ENCODE peak calls at places on chromosomes 13 and 19, in ten cellular contexts. G is tibial nerve, L is lower leg skin, M is nucleus accumbens, V is left lung, R is cardiac muscle cell, N is NCI-H2107, E is AG08395, S is IMR-90, I is iris pigment epithelial cell. W is an unnamed sample.

GRCh38 chr13:75635621-75636338 is at the start of gene LMO7:
- DNase-seq in G (peak), L (peak), M (peak), V (peak), R (peak), N (no peak), E (peak), S (peak), I (peak), W (peak)

GRCh38 chr13:79749985-79750551 is 269.1 kb downstream of the NDFIP2 start:
- DNase-seq in G (peak), L (peak), M (no peak), V (no peak), R (peak), N (no peak), E (peak), S (peak), I (peak), W (no peak)

GRCh38 chr13:80297094-80297493 is 43.8 kb downstream of the SPRY2 start:
- DNase-seq in G (no peak), L (no peak), M (no peak), V (no peak), R (no peak), N (no peak), E (no peak), S (no peak), I (no peak), W (no peak)

GRCh38 chr13:110138009-110138699 is 168.8 kb downstream of the COL4A1 start:
- DNase-seq in G (no peak), L (peak), M (peak), V (peak), R (peak), N (peak), E (peak), S (peak), I (peak), W (peak)

GRCh38 chr19:2186071-2186846 is 22.5 kb downstream of the DOT1L start:
- DNase-seq in G (peak), L (peak), M (no peak), V (no peak), R (peak), N (no peak), E (peak), S (peak), I (peak), W (peak)

GRCh38 chr13:35854286-35854685 is 276.9 kb downstream of the DCLK1 start:
- DNase-seq in G (no peak), L (no peak), M (no peak), V (no peak), R (no peak), N (no peak), E (no peak), S (no peak), I (no peak), W (no peak)

GRCh38 chr13:23657056-23657455 is 86.8 kb downstream of the TNFRSF19 start:
- DNase-seq in G (no peak), L (no peak), M (no peak), V (no peak), R (no peak), N (no peak), E (no peak), S (no peak), I (no peak), W (no peak)

GRCh38 chr13:52105841-52106240 is 23.0 kb downstream of the NEK5 start:
- DNase-seq in G (no peak), L (no peak), M (no peak), V (no peak), R (no peak), N (no peak), E (no peak), S (no peak), I (no peak), W (no peak)

GRCh38 chr19:35223856-35224505 is 4.6 kb downstream of the FAM187B start:
- DNase-seq in G (no peak), L (peak), M (no peak), V (no peak), R (no peak), N (no peak), E (peak), S (no peak), I (no peak), W (peak)

GRCh38 chr13:111867657-111868056 is 199.3 kb upstream of the SOX1 start:
- DNase-seq in G (no peak), L (no peak), M (no peak), V (no peak), R (no peak), N (no peak), E (no peak), S (no peak), I (no peak), W (no peak)

GRCh38 chr13:19860884-19861655 is 2.4 kb downstream of the ZMYM5 start:
- DNase-seq in G (no peak), L (no peak), M (peak), V (no peak), R (peak), N (no peak), E (no peak), S (peak), I (peak), W (no peak)

GRCh38 chr19:8366961-8367326 is 3.0 kb downstream of the ANGPTL4 start:
- DNase-seq in G (no peak), L (no peak), M (no peak), V (no peak), R (peak), N (no peak), E (no peak), S (no peak), I (peak), W (peak)

GRCh38 chr13:49356224-49356623 is 87.6 kb downstream of the CAB39L start:
- DNase-seq in G (no peak), L (no peak), M (no peak), V (no peak), R (peak), N (no peak), E (peak), S (peak), I (peak), W (no peak)

GRCh38 chr19:30669329-30670010 is 297.3 kb downstream of the ZNF536 start:
- DNase-seq in G (peak), L (peak), M (peak), V (peak), R (peak), N (peak), E (peak), S (peak), I (peak), W (peak)

GRCh38 chr19:39407644-39408391 is 1.2 kb downstream of the ZFP36 start:
- DNase-seq in G (no peak), L (peak), M (peak), V (peak), R (peak), N (no peak), E (no peak), S (no peak), I (peak), W (peak)

GRCh38 chr19:49546825-49547565 is 19.2 kb downstream of the RCN3 start:
- DNase-seq in G (peak), L (no peak), M (peak), V (no peak), R (peak), N (peak), E (peak), S (peak), I (peak), W (no peak)

GRCh38 chr19:2462635-2463421 is 6.1 kb upstream of the LMNB2 start:
- DNase-seq in G (peak), L (peak), M (peak), V (peak), R (peak), N (peak), E (peak), S (peak), I (peak), W (peak)

GRCh38 chr13:101917475-101917810 is 465.0 kb downstream of the ITGBL1 start:
- DNase-seq in G (no peak), L (no peak), M (no peak), V (peak), R (no peak), N (no peak), E (no peak), S (no peak), I (no peak), W (no peak)

GRCh38 chr13:27535546-27535945 is 84.8 kb downstream of the LNX2 start:
- DNase-seq in G (no peak), L (no peak), M (no peak), V (no peak), R (no peak), N (no peak), E (no peak), S (no peak), I (peak), W (no peak)

GRCh38 chr13:34103854-34104253 is 285.9 kb downstream of the RFC3 start:
- DNase-seq in G (no peak), L (no peak), M (no peak), V (no peak), R (no peak), N (no peak), E (no peak), S (no peak), I (no peak), W (no peak)

GRCh38 chr19:16429066-16429758 is 42.6 kb downstream of the EPS15L1 start:
- DNase-seq in G (no peak), L (no peak), M (peak), V (no peak), R (no peak), N (peak), E (no peak), S (no peak), I (no peak), W (peak)

GRCh38 chr13:44622259-44622658 is 46.1 kb upstream of the TSC22D1 start:
- DNase-seq in G (no peak), L (no peak), M (no peak), V (no peak), R (peak), N (no peak), E (no peak), S (no peak), I (no peak), W (no peak)

GRCh38 chr19:6478815-6479214 is 2.8 kb downstream of the DENND1C start:
- DNase-seq in G (no peak), L (no peak), M (no peak), V (no peak), R (no peak), N (no peak), E (no peak), S (no peak), I (no peak), W (no peak)

GRCh38 chr19:28026636-28027035 is 1186.3 kb downstream of the UQCRFS1 start:
- DNase-seq in G (no peak), L (peak), M (no peak), V (no peak), R (no peak), N (no peak), E (no peak), S (no peak), I (no peak), W (no peak)

GRCh38 chr19:38912600-38913514 is 871 bp upstream of the CCER2 start:
- DNase-seq in G (no peak), L (no peak), M (no peak), V (peak), R (no peak), N (no peak), E (no peak), S (no peak), I (no peak), W (no peak)

GRCh38 chr13:43797869-43798268 is 11.1 kb upstream of the ENOX1 start:
- DNase-seq in G (no peak), L (no peak), M (no peak), V (no peak), R (peak), N (no peak), E (no peak), S (peak), I (peak), W (no peak)

GRCh38 chr19:49835562-49835961 is 15.4 kb upstream of the PTOV1 start:
- DNase-seq in G (no peak), L (no peak), M (no peak), V (no peak), R (no peak), N (no peak), E (no peak), S (no peak), I (no peak), W (no peak)

GRCh38 chr19:48963371-48964204 is 1.5 kb upstream of the FTL start:
- DNase-seq in G (peak), L (peak), M (peak), V (peak), R (peak), N (no peak), E (peak), S (peak), I (peak), W (peak)

GRCh38 chr13:36880961-36881360 is 39.1 kb downstream of the SMAD9 start:
- DNase-seq in G (no peak), L (no peak), M (no peak), V (no peak), R (peak), N (no peak), E (peak), S (peak), I (peak), W (no peak)

GRCh38 chr19:39520541-39521204 is 5.7 kb downstream of the SELENOV start:
- DNase-seq in G (no peak), L (no peak), M (no peak), V (no peak), R (no peak), N (no peak), E (no peak), S (no peak), I (no peak), W (no peak)

W was measured in upper lobe of right lung.